ENCODE peak calls at places on chromosome 16, in nine cellular contexts. One of them, this sample, is unnamed.

GRCh38 chr16:86171329-86171728 is 272.4 kb downstream of the IRF8 start:
- DNase-seq in astrocyte of the cerebellum: no peak
- DNase-seq in stimulated activated CD8-positive, alpha-beta memory T cell treated with anti-CD3 and anti-CD28 coated beads, Interleukin-2, amount 100 ng/mL, for 48 hours: no peak
- DNase-seq in stimulated activated CD4-positive, alpha-beta T cell treated with anti-CD3 and anti-CD28 coated beads, Interleukin-15, amount 100 ng/mL, for 1 hour: no peak
- DNase-seq in T follicular helper cell: no peak
- DNase-seq in osteoblast: no peak
- DNase-seq in IMR-90: peak; percentile 99
- DNase-seq in CD4-positive, CD25-positive, alpha-beta regulatory T cell: no peak
- DNase-seq in activated T-helper 1 cell treated with anti-CD3 and anti-CD28 coated beads, Interleukin-2, amount 50 U/mL, for 16 hours: no peak
- DNase-seq in this sample: peak; percentile 58

GRCh38 chr16:82971126-82971525 is 344.4 kb downstream of the CDH13 start:
- DNase-seq in astrocyte of the cerebellum: no peak
- DNase-seq in stimulated activated CD8-positive, alpha-beta memory T cell treated with anti-CD3 and anti-CD28 coated beads, Interleukin-2, amount 100 ng/mL, for 48 hours: no peak
- DNase-seq in stimulated activated CD4-positive, alpha-beta T cell treated with anti-CD3 and anti-CD28 coated beads, Interleukin-15, amount 100 ng/mL, for 1 hour: no peak
- DNase-seq in T follicular helper cell: no peak
- DNase-seq in osteoblast: no peak
- DNase-seq in IMR-90: no peak
- DNase-seq in CD4-positive, CD25-positive, alpha-beta regulatory T cell: no peak
- DNase-seq in activated T-helper 1 cell treated with anti-CD3 and anti-CD28 coated beads, Interleukin-2, amount 50 U/mL, for 16 hours: no peak
- DNase-seq in this sample: no peak

GRCh38 chr16:69559164-69559563 is 6.6 kb upstream of the NFAT5 start:
- DNase-seq in astrocyte of the cerebellum: no peak
- DNase-seq in stimulated activated CD8-positive, alpha-beta memory T cell treated with anti-CD3 and anti-CD28 coated beads, Interleukin-2, amount 100 ng/mL, for 48 hours: no peak
- DNase-seq in stimulated activated CD4-positive, alpha-beta T cell treated with anti-CD3 and anti-CD28 coated beads, Interleukin-15, amount 100 ng/mL, for 1 hour: no peak
- DNase-seq in T follicular helper cell: no peak
- DNase-seq in osteoblast: no peak
- DNase-seq in IMR-90: no peak
- DNase-seq in CD4-positive, CD25-positive, alpha-beta regulatory T cell: no peak
- DNase-seq in activated T-helper 1 cell treated with anti-CD3 and anti-CD28 coated beads, Interleukin-2, amount 50 U/mL, for 16 hours: no peak
- DNase-seq in this sample: no peak

GRCh38 chr16:55809386-55809785 is 23.5 kb downstream of the CES1 start:
- DNase-seq in astrocyte of the cerebellum: no peak
- DNase-seq in stimulated activated CD8-positive, alpha-beta memory T cell treated with anti-CD3 and anti-CD28 coated beads, Interleukin-2, amount 100 ng/mL, for 48 hours: no peak
- DNase-seq in stimulated activated CD4-positive, alpha-beta T cell treated with anti-CD3 and anti-CD28 coated beads, Interleukin-15, amount 100 ng/mL, for 1 hour: no peak
- DNase-seq in T follicular helper cell: no peak
- DNase-seq in osteoblast: no peak
- DNase-seq in IMR-90: no peak
- DNase-seq in CD4-positive, CD25-positive, alpha-beta regulatory T cell: no peak
- DNase-seq in activated T-helper 1 cell treated with anti-CD3 and anti-CD28 coated beads, Interleukin-2, amount 50 U/mL, for 16 hours: no peak
- DNase-seq in this sample: no peak

GRCh38 chr16:46885960-46886763 is 2.0 kb downstream of the GPT2 start:
- DNase-seq in astrocyte of the cerebellum: peak; percentile 24
- DNase-seq in stimulated activated CD8-positive, alpha-beta memory T cell treated with anti-CD3 and anti-CD28 coated beads, Interleukin-2, amount 100 ng/mL, for 48 hours: no peak
- DNase-seq in stimulated activated CD4-positive, alpha-beta T cell treated with anti-CD3 and anti-CD28 coated beads, Interleukin-15, amount 100 ng/mL, for 1 hour: no peak
- DNase-seq in T follicular helper cell: no peak
- DNase-seq in osteoblast: no peak
- DNase-seq in IMR-90: peak; percentile 81
- DNase-seq in CD4-positive, CD25-positive, alpha-beta regulatory T cell: no peak
- DNase-seq in activated T-helper 1 cell treated with anti-CD3 and anti-CD28 coated beads, Interleukin-2, amount 50 U/mL, for 16 hours: no peak
- DNase-seq in this sample: no peak

GRCh38 chr16:68372381-68372720 is 61.5 kb downstream of the PRMT7 start:
- DNase-seq in astrocyte of the cerebellum: no peak
- DNase-seq in stimulated activated CD8-positive, alpha-beta memory T cell treated with anti-CD3 and anti-CD28 coated beads, Interleukin-2, amount 100 ng/mL, for 48 hours: no peak
- DNase-seq in stimulated activated CD4-positive, alpha-beta T cell treated with anti-CD3 and anti-CD28 coated beads, Interleukin-15, amount 100 ng/mL, for 1 hour: no peak
- DNase-seq in T follicular helper cell: no peak
- DNase-seq in osteoblast: peak; percentile 44
- DNase-seq in IMR-90: no peak
- DNase-seq in CD4-positive, CD25-positive, alpha-beta regulatory T cell: no peak
- DNase-seq in activated T-helper 1 cell treated with anti-CD3 and anti-CD28 coated beads, Interleukin-2, amount 50 U/mL, for 16 hours: no peak
- DNase-seq in this sample: no peak

GRCh38 chr16:56609463-56609921 is 1.1 kb downstream of the MT2A start:
- DNase-seq in astrocyte of the cerebellum: peak; percentile 87
- DNase-seq in stimulated activated CD8-positive, alpha-beta memory T cell treated with anti-CD3 and anti-CD28 coated beads, Interleukin-2, amount 100 ng/mL, for 48 hours: peak; percentile 60
- DNase-seq in stimulated activated CD4-positive, alpha-beta T cell treated with anti-CD3 and anti-CD28 coated beads, Interleukin-15, amount 100 ng/mL, for 1 hour: peak; percentile 40
- DNase-seq in T follicular helper cell: peak; percentile 68
- DNase-seq in osteoblast: peak; percentile 86
- DNase-seq in IMR-90: peak; percentile 92
- DNase-seq in CD4-positive, CD25-positive, alpha-beta regulatory T cell: peak; percentile 76
- DNase-seq in activated T-helper 1 cell treated with anti-CD3 and anti-CD28 coated beads, Interleukin-2, amount 50 U/mL, for 16 hours: peak; percentile 54
- DNase-seq in this sample: peak; percentile 91

GRCh38 chr16:56675685-56676210 is 6.1 kb downstream of the MT1H start:
- DNase-seq in astrocyte of the cerebellum: no peak
- DNase-seq in stimulated activated CD8-positive, alpha-beta memory T cell treated with anti-CD3 and anti-CD28 coated beads, Interleukin-2, amount 100 ng/mL, for 48 hours: peak; percentile 63
- DNase-seq in stimulated activated CD4-positive, alpha-beta T cell treated with anti-CD3 and anti-CD28 coated beads, Interleukin-15, amount 100 ng/mL, for 1 hour: peak; percentile 46
- DNase-seq in T follicular helper cell: peak; percentile 17
- DNase-seq in osteoblast: no peak
- DNase-seq in IMR-90: no peak
- DNase-seq in CD4-positive, CD25-positive, alpha-beta regulatory T cell: peak; percentile 33
- DNase-seq in activated T-helper 1 cell treated with anti-CD3 and anti-CD28 coated beads, Interleukin-2, amount 50 U/mL, for 16 hours: peak; percentile 36
- DNase-seq in this sample: no peak

GRCh38 chr16:65936096-65936495 is 430.4 kb upstream of the CDH5 start:
- DNase-seq in astrocyte of the cerebellum: no peak
- DNase-seq in stimulated activated CD8-positive, alpha-beta memory T cell treated with anti-CD3 and anti-CD28 coated beads, Interleukin-2, amount 100 ng/mL, for 48 hours: no peak
- DNase-seq in stimulated activated CD4-positive, alpha-beta T cell treated with anti-CD3 and anti-CD28 coated beads, Interleukin-15, amount 100 ng/mL, for 1 hour: no peak
- DNase-seq in T follicular helper cell: no peak
- DNase-seq in osteoblast: peak; percentile 86
- DNase-seq in IMR-90: peak; percentile 40
- DNase-seq in CD4-positive, CD25-positive, alpha-beta regulatory T cell: no peak
- DNase-seq in activated T-helper 1 cell treated with anti-CD3 and anti-CD28 coated beads, Interleukin-2, amount 50 U/mL, for 16 hours: no peak
- DNase-seq in this sample: no peak

GRCh38 chr16:84454611-84455010 is 49.8 kb downstream of the MEAK7 start:
- DNase-seq in astrocyte of the cerebellum: no peak
- DNase-seq in stimulated activated CD8-positive, alpha-beta memory T cell treated with anti-CD3 and anti-CD28 coated beads, Interleukin-2, amount 100 ng/mL, for 48 hours: no peak
- DNase-seq in stimulated activated CD4-positive, alpha-beta T cell treated with anti-CD3 and anti-CD28 coated beads, Interleukin-15, amount 100 ng/mL, for 1 hour: no peak
- DNase-seq in T follicular helper cell: no peak
- DNase-seq in osteoblast: peak; percentile 65
- DNase-seq in IMR-90: no peak
- DNase-seq in CD4-positive, CD25-positive, alpha-beta regulatory T cell: no peak
- DNase-seq in activated T-helper 1 cell treated with anti-CD3 and anti-CD28 coated beads, Interleukin-2, amount 50 U/mL, for 16 hours: no peak
- DNase-seq in this sample: no peak

GRCh38 chr16:30762991-30763725 is 1.0 kb downstream of the RNF40 start:
- DNase-seq in astrocyte of the cerebellum: no peak
- DNase-seq in stimulated activated CD8-positive, alpha-beta memory T cell treated with anti-CD3 and anti-CD28 coated beads, Interleukin-2, amount 100 ng/mL, for 48 hours: no peak
- DNase-seq in stimulated activated CD4-positive, alpha-beta T cell treated with anti-CD3 and anti-CD28 coated beads, Interleukin-15, amount 100 ng/mL, for 1 hour: no peak
- DNase-seq in T follicular helper cell: no peak
- DNase-seq in osteoblast: peak; percentile 54
- DNase-seq in IMR-90: no peak
- DNase-seq in CD4-positive, CD25-positive, alpha-beta regulatory T cell: no peak
- DNase-seq in activated T-helper 1 cell treated with anti-CD3 and anti-CD28 coated beads, Interleukin-2, amount 50 U/mL, for 16 hours: no peak
- DNase-seq in this sample: no peak

GRCh38 chr16:67190448-67191399 is 788 bp upstream of the EXOC3L1 start:
- DNase-seq in astrocyte of the cerebellum: no peak
- DNase-seq in stimulated activated CD8-positive, alpha-beta memory T cell treated with anti-CD3 and anti-CD28 coated beads, Interleukin-2, amount 100 ng/mL, for 48 hours: no peak
- DNase-seq in stimulated activated CD4-positive, alpha-beta T cell treated with anti-CD3 and anti-CD28 coated beads, Interleukin-15, amount 100 ng/mL, for 1 hour: no peak
- DNase-seq in T follicular helper cell: no peak
- DNase-seq in osteoblast: no peak
- DNase-seq in IMR-90: peak; percentile 76
- DNase-seq in CD4-positive, CD25-positive, alpha-beta regulatory T cell: no peak
- DNase-seq in activated T-helper 1 cell treated with anti-CD3 and anti-CD28 coated beads, Interleukin-2, amount 50 U/mL, for 16 hours: no peak
- DNase-seq in this sample: peak; percentile 59

GRCh38 chr16:47460301-47460754 is 535 bp downstream of the ITFG1 start:
- DNase-seq in astrocyte of the cerebellum: no peak
- DNase-seq in stimulated activated CD8-positive, alpha-beta memory T cell treated with anti-CD3 and anti-CD28 coated beads, Interleukin-2, amount 100 ng/mL, for 48 hours: no peak
- DNase-seq in stimulated activated CD4-positive, alpha-beta T cell treated with anti-CD3 and anti-CD28 coated beads, Interleukin-15, amount 100 ng/mL, for 1 hour: no peak
- DNase-seq in T follicular helper cell: no peak
- DNase-seq in osteoblast: peak; percentile 62
- DNase-seq in IMR-90: no peak
- DNase-seq in CD4-positive, CD25-positive, alpha-beta regulatory T cell: no peak
- DNase-seq in activated T-helper 1 cell treated with anti-CD3 and anti-CD28 coated beads, Interleukin-2, amount 50 U/mL, for 16 hours: no peak
- DNase-seq in this sample: peak; percentile 22

GRCh38 chr16:28196331-28196987 is 15.3 kb downstream of the XPO6 start:
- DNase-seq in astrocyte of the cerebellum: no peak
- DNase-seq in stimulated activated CD8-positive, alpha-beta memory T cell treated with anti-CD3 and anti-CD28 coated beads, Interleukin-2, amount 100 ng/mL, for 48 hours: no peak
- DNase-seq in stimulated activated CD4-positive, alpha-beta T cell treated with anti-CD3 and anti-CD28 coated beads, Interleukin-15, amount 100 ng/mL, for 1 hour: no peak
- DNase-seq in T follicular helper cell: no peak
- DNase-seq in osteoblast: no peak
- DNase-seq in IMR-90: no peak
- DNase-seq in CD4-positive, CD25-positive, alpha-beta regulatory T cell: no peak
- DNase-seq in activated T-helper 1 cell treated with anti-CD3 and anti-CD28 coated beads, Interleukin-2, amount 50 U/mL, for 16 hours: no peak
- DNase-seq in this sample: no peak

GRCh38 chr16:13923703-13924298 is 3.8 kb downstream of the ERCC4 start:
- DNase-seq in astrocyte of the cerebellum: peak; percentile 57
- DNase-seq in stimulated activated CD8-positive, alpha-beta memory T cell treated with anti-CD3 and anti-CD28 coated beads, Interleukin-2, amount 100 ng/mL, for 48 hours: no peak
- DNase-seq in stimulated activated CD4-positive, alpha-beta T cell treated with anti-CD3 and anti-CD28 coated beads, Interleukin-15, amount 100 ng/mL, for 1 hour: no peak
- DNase-seq in T follicular helper cell: no peak
- DNase-seq in osteoblast: no peak
- DNase-seq in IMR-90: peak; percentile 67
- DNase-seq in CD4-positive, CD25-positive, alpha-beta regulatory T cell: peak; percentile 56
- DNase-seq in activated T-helper 1 cell treated with anti-CD3 and anti-CD28 coated beads, Interleukin-2, amount 50 U/mL, for 16 hours: no peak
- DNase-seq in this sample: peak; percentile 66

GRCh38 chr16:89279666-89280481 is 62.4 kb downstream of the ZNF778 start:
- DNase-seq in astrocyte of the cerebellum: no peak
- DNase-seq in stimulated activated CD8-positive, alpha-beta memory T cell treated with anti-CD3 and anti-CD28 coated beads, Interleukin-2, amount 100 ng/mL, for 48 hours: no peak
- DNase-seq in stimulated activated CD4-positive, alpha-beta T cell treated with anti-CD3 and anti-CD28 coated beads, Interleukin-15, amount 100 ng/mL, for 1 hour: no peak
- DNase-seq in T follicular helper cell: no peak
- DNase-seq in osteoblast: no peak
- DNase-seq in IMR-90: no peak
- DNase-seq in CD4-positive, CD25-positive, alpha-beta regulatory T cell: no peak
- DNase-seq in activated T-helper 1 cell treated with anti-CD3 and anti-CD28 coated beads, Interleukin-2, amount 50 U/mL, for 16 hours: no peak
- DNase-seq in this sample: no peak

GRCh38 chr16:11672206-11673090 is 4.2 kb downstream of the SNN start:
- DNase-seq in astrocyte of the cerebellum: no peak
- DNase-seq in stimulated activated CD8-positive, alpha-beta memory T cell treated with anti-CD3 and anti-CD28 coated beads, Interleukin-2, amount 100 ng/mL, for 48 hours: no peak
- DNase-seq in stimulated activated CD4-positive, alpha-beta T cell treated with anti-CD3 and anti-CD28 coated beads, Interleukin-15, amount 100 ng/mL, for 1 hour: no peak
- DNase-seq in T follicular helper cell: no peak
- DNase-seq in osteoblast: no peak
- DNase-seq in IMR-90: no peak
- DNase-seq in CD4-positive, CD25-positive, alpha-beta regulatory T cell: peak; percentile 46
- DNase-seq in activated T-helper 1 cell treated with anti-CD3 and anti-CD28 coated beads, Interleukin-2, amount 50 U/mL, for 16 hours: no peak
- DNase-seq in this sample: no peak

GRCh38 chr16:75065149-75065807 is 51.3 kb downstream of the LDHD start:
- DNase-seq in astrocyte of the cerebellum: no peak
- DNase-seq in stimulated activated CD8-positive, alpha-beta memory T cell treated with anti-CD3 and anti-CD28 coated beads, Interleukin-2, amount 100 ng/mL, for 48 hours: peak; percentile 11
- DNase-seq in stimulated activated CD4-positive, alpha-beta T cell treated with anti-CD3 and anti-CD28 coated beads, Interleukin-15, amount 100 ng/mL, for 1 hour: no peak
- DNase-seq in T follicular helper cell: no peak
- DNase-seq in osteoblast: no peak
- DNase-seq in IMR-90: no peak
- DNase-seq in CD4-positive, CD25-positive, alpha-beta regulatory T cell: no peak
- DNase-seq in activated T-helper 1 cell treated with anti-CD3 and anti-CD28 coated beads, Interleukin-2, amount 50 U/mL, for 16 hours: no peak
- DNase-seq in this sample: no peak

GRCh38 chr16:2226918-2227317 is 3.5 kb downstream of the E4F1 start:
- DNase-seq in astrocyte of the cerebellum: no peak
- DNase-seq in stimulated activated CD8-positive, alpha-beta memory T cell treated with anti-CD3 and anti-CD28 coated beads, Interleukin-2, amount 100 ng/mL, for 48 hours: no peak
- DNase-seq in stimulated activated CD4-positive, alpha-beta T cell treated with anti-CD3 and anti-CD28 coated beads, Interleukin-15, amount 100 ng/mL, for 1 hour: no peak
- DNase-seq in T follicular helper cell: no peak
- DNase-seq in osteoblast: no peak
- DNase-seq in IMR-90: no peak
- DNase-seq in CD4-positive, CD25-positive, alpha-beta regulatory T cell: no peak
- DNase-seq in activated T-helper 1 cell treated with anti-CD3 and anti-CD28 coated beads, Interleukin-2, amount 50 U/mL, for 16 hours: no peak
- DNase-seq in this sample: no peak

GRCh38 chr16:57138281-57138935 is 46.0 kb downstream of the CPNE2 start:
- DNase-seq in astrocyte of the cerebellum: no peak
- DNase-seq in stimulated activated CD8-positive, alpha-beta memory T cell treated with anti-CD3 and anti-CD28 coated beads, Interleukin-2, amount 100 ng/mL, for 48 hours: no peak
- DNase-seq in stimulated activated CD4-positive, alpha-beta T cell treated with anti-CD3 and anti-CD28 coated beads, Interleukin-15, amount 100 ng/mL, for 1 hour: no peak
- DNase-seq in T follicular helper cell: no peak
- DNase-seq in osteoblast: peak; percentile 41
- DNase-seq in IMR-90: no peak
- DNase-seq in CD4-positive, CD25-positive, alpha-beta regulatory T cell: no peak
- DNase-seq in activated T-helper 1 cell treated with anti-CD3 and anti-CD28 coated beads, Interleukin-2, amount 50 U/mL, for 16 hours: no peak
- DNase-seq in this sample: no peak

This sample was measured in ELR.